ENCODE peak calls at places on chromosomes 2 and 18, in ten cellular contexts. One of them, this sample, is unnamed.

GRCh38 chr2:126413079-126413478 is 242.9 kb upstream of the GYPC start:
- DNase-seq in hepatic stellate cell: no peak
- DNase-seq in mammary epithelial cell: no peak
- DNase-seq in hippocampal formation: no peak
- DNase-seq in ACHN: no peak
- DNase-seq in cardiac muscle cell: no peak
- DNase-seq in amniotic stem cell: no peak
- DNase-seq in endothelial cell of umbilical vein: no peak
- DNase-seq in MG63: no peak
- DNase-seq in T-cell: no peak
- DNase-seq in this sample: no peak

GRCh38 chr2:166513952-166514351 is 19.9 kb upstream of the SCN7A start:
- DNase-seq in hepatic stellate cell: no peak
- DNase-seq in mammary epithelial cell: no peak
- DNase-seq in hippocampal formation: no peak
- DNase-seq in ACHN: no peak
- DNase-seq in cardiac muscle cell: no peak
- DNase-seq in amniotic stem cell: no peak
- DNase-seq in endothelial cell of umbilical vein: no peak
- DNase-seq in MG63: no peak
- DNase-seq in T-cell: no peak
- DNase-seq in this sample: no peak

GRCh38 chr2:3465844-3466481 is 53.4 kb downstream of the ADI1 start:
- DNase-seq in hepatic stellate cell: peak; percentile 97
- DNase-seq in mammary epithelial cell: peak; percentile 78
- DNase-seq in hippocampal formation: no peak
- DNase-seq in ACHN: peak; percentile 73
- DNase-seq in cardiac muscle cell: peak; percentile 95
- DNase-seq in amniotic stem cell: peak; percentile 70
- DNase-seq in endothelial cell of umbilical vein: no peak
- DNase-seq in MG63: peak; percentile 28
- DNase-seq in T-cell: no peak
- DNase-seq in this sample: no peak

GRCh38 chr18:5582054-5582453 is 38.3 kb upstream of the EPB41L3 start:
- DNase-seq in hepatic stellate cell: no peak
- DNase-seq in mammary epithelial cell: no peak
- DNase-seq in hippocampal formation: no peak
- DNase-seq in ACHN: no peak
- DNase-seq in cardiac muscle cell: peak; percentile 61
- DNase-seq in amniotic stem cell: no peak
- DNase-seq in endothelial cell of umbilical vein: peak; percentile 40
- DNase-seq in MG63: no peak
- DNase-seq in T-cell: no peak
- DNase-seq in this sample: peak; percentile 71

GRCh38 chr2:216013080-216013909 is at the start of gene MREG:
- DNase-seq in hepatic stellate cell: peak; percentile 90
- DNase-seq in mammary epithelial cell: peak; percentile 84
- DNase-seq in hippocampal formation: peak; percentile 67
- DNase-seq in ACHN: peak; percentile 82
- DNase-seq in cardiac muscle cell: peak; percentile 82
- DNase-seq in amniotic stem cell: peak; percentile 37
- DNase-seq in endothelial cell of umbilical vein: peak; percentile 63
- DNase-seq in MG63: peak; percentile 76
- DNase-seq in T-cell: peak; percentile 72
- DNase-seq in this sample: peak; percentile 96

GRCh38 chr2:73516033-73516432 is 126.2 kb downstream of the NAT8 start:
- DNase-seq in hepatic stellate cell: no peak
- DNase-seq in mammary epithelial cell: peak; percentile 81
- DNase-seq in hippocampal formation: no peak
- DNase-seq in ACHN: no peak
- DNase-seq in cardiac muscle cell: no peak
- DNase-seq in amniotic stem cell: no peak
- DNase-seq in endothelial cell of umbilical vein: no peak
- DNase-seq in MG63: no peak
- DNase-seq in T-cell: no peak
- DNase-seq in this sample: no peak

GRCh38 chr2:107635883-107636282 is 190.8 kb upstream of the RGPD4 start:
- DNase-seq in hepatic stellate cell: no peak
- DNase-seq in mammary epithelial cell: peak; percentile 88
- DNase-seq in hippocampal formation: no peak
- DNase-seq in ACHN: no peak
- DNase-seq in cardiac muscle cell: peak; percentile 50
- DNase-seq in amniotic stem cell: no peak
- DNase-seq in endothelial cell of umbilical vein: no peak
- DNase-seq in MG63: peak; percentile 20
- DNase-seq in T-cell: no peak
- DNase-seq in this sample: no peak

GRCh38 chr2:240888130-240888889 is 7.6 kb downstream of the MAB21L4 start:
- DNase-seq in hepatic stellate cell: no peak
- DNase-seq in mammary epithelial cell: no peak
- DNase-seq in hippocampal formation: no peak
- DNase-seq in ACHN: no peak
- DNase-seq in cardiac muscle cell: no peak
- DNase-seq in amniotic stem cell: no peak
- DNase-seq in endothelial cell of umbilical vein: no peak
- DNase-seq in MG63: no peak
- DNase-seq in T-cell: no peak
- DNase-seq in this sample: peak; percentile 25

GRCh38 chr2:89821455-89821945 is 1130.0 kb downstream of the RPIA start:
- DNase-seq in hepatic stellate cell: no peak
- DNase-seq in mammary epithelial cell: no peak
- DNase-seq in hippocampal formation: no peak
- DNase-seq in ACHN: no peak
- DNase-seq in cardiac muscle cell: no peak
- DNase-seq in amniotic stem cell: no peak
- DNase-seq in endothelial cell of umbilical vein: no peak
- DNase-seq in MG63: no peak
- DNase-seq in T-cell: no peak
- DNase-seq in this sample: no peak

GRCh38 chr2:185618630-185619029 is 120.0 kb upstream of the FSIP2 start:
- DNase-seq in hepatic stellate cell: no peak
- DNase-seq in mammary epithelial cell: peak; percentile 56
- DNase-seq in hippocampal formation: no peak
- DNase-seq in ACHN: peak; percentile 23
- DNase-seq in cardiac muscle cell: no peak
- DNase-seq in amniotic stem cell: no peak
- DNase-seq in endothelial cell of umbilical vein: no peak
- DNase-seq in MG63: no peak
- DNase-seq in T-cell: no peak
- DNase-seq in this sample: peak; percentile 19

This sample was measured in GM23338.